ENCODE peak calls at places on chromosomes 6 and 20, in six cellular contexts. B is stomach, J is mammary epithelial cell, I is AG04450, H is left ventricle myocardium inferior, Q is sigmoid colon. D is an unnamed sample.

GRCh38 chr20:40314278-40314677 is 374.8 kb downstream of the MAFB start:
- DNase-seq in J (no peak), H (no peak), I (no peak), Q (no peak), B (no peak), D (no peak)

GRCh38 chr6:24666097-24666615 is 543 bp downstream of the TDP2 start:
- DNase-seq in J (no peak), B (peak), Q (peak), I (no peak), H (peak), D (no peak)

GRCh38 chr6:63224179-63224578 is 12.9 kb downstream of the FKBP1C start:
- DNase-seq in B (no peak), I (no peak), J (no peak), Q (no peak), H (no peak), D (no peak)

GRCh38 chr6:56719310-56719709 is 76.6 kb upstream of the DST start:
- DNase-seq in H (no peak), B (no peak), I (no peak), Q (no peak), J (no peak), D (no peak)

GRCh38 chr6:12066297-12066696 is 54.2 kb downstream of the HIVEP1 start:
- DNase-seq in I (no peak), B (no peak), Q (no peak), J (no peak), H (no peak), D (no peak)

GRCh38 chr6:127180421-127180820 is 62.0 kb downstream of the RSPO3 start:
- DNase-seq in H (no peak), I (no peak), J (no peak), Q (no peak), B (no peak), D (no peak)

GRCh38 chr6:68040312-68040778 is 594.7 kb upstream of the ADGRB3 start:
- DNase-seq in Q (no peak), B (no peak), H (no peak), J (no peak), I (no peak), D (no peak)

GRCh38 chr6:109075934-109076333 is 18.7 kb downstream of the SESN1 start:
- DNase-seq in J (no peak), Q (no peak), I (no peak), H (no peak), B (no peak), D (no peak)

GRCh38 chr6:170344631-170345576 is 38.3 kb downstream of the FAM120B start:
- DNase-seq in J (peak), B (no peak), I (no peak), Q (no peak), H (no peak), D (peak)

GRCh38 chr6:2733324-2733723 is 17.4 kb downstream of the MYLK4 start:
- DNase-seq in B (peak), I (no peak), H (peak), J (no peak), Q (peak), D (no peak)

GRCh38 chr20:33169176-33169794 is 1.3 kb downstream of the BPIFA2 start:
- DNase-seq in H (no peak), J (no peak), I (no peak), Q (no peak), B (no peak), D (no peak)

GRCh38 chr6:50962213-50962759 is 143.6 kb downstream of the TFAP2B start:
- DNase-seq in H (no peak), Q (no peak), J (no peak), I (no peak), B (no peak), D (no peak)
- H3K27ac ChIP-seq in H (no peak), Q (no peak), J (no peak), I (no peak), B (no peak), D (no peak)

GRCh38 chr6:43776799-43777776 is 7.1 kb downstream of the VEGFA start:
- DNase-seq in J (no peak), Q (no peak), I (no peak), B (no peak), H (no peak), D (no peak)
- H3K27ac ChIP-seq in J (no peak), Q (no peak), I (no peak), B (peak), H (peak), D (peak)

GRCh38 chr6:43922423-43923375 is 152.7 kb downstream of the VEGFA start:
- DNase-seq in H (no peak), J (no peak), B (no peak), Q (peak), I (no peak), D (no peak)
- H3K27ac ChIP-seq in H (no peak), J (no peak), B (no peak), Q (no peak), I (no peak), D (peak)

GRCh38 chr6:34246563-34247391 is 2.0 kb downstream of the SMIM29 start:
- DNase-seq in B (no peak), H (no peak), J (no peak), I (no peak), Q (peak), D (no peak)

GRCh38 chr6:34248198-34248726 is 544 bp downstream of the SMIM29 start:
- DNase-seq in B (peak), H (peak), J (peak), I (no peak), Q (peak), D (no peak)

GRCh38 chr6:34248727-34249468 is at the start of gene SMIM29:
- DNase-seq in Q (peak), J (peak), H (peak), I (peak), B (peak), D (peak)

GRCh38 chr6:34246249-34246562 is 2.6 kb downstream of the SMIM29 start:
- DNase-seq in B (no peak), H (no peak), J (no peak), Q (no peak), I (no peak), D (no peak)

DNA sequence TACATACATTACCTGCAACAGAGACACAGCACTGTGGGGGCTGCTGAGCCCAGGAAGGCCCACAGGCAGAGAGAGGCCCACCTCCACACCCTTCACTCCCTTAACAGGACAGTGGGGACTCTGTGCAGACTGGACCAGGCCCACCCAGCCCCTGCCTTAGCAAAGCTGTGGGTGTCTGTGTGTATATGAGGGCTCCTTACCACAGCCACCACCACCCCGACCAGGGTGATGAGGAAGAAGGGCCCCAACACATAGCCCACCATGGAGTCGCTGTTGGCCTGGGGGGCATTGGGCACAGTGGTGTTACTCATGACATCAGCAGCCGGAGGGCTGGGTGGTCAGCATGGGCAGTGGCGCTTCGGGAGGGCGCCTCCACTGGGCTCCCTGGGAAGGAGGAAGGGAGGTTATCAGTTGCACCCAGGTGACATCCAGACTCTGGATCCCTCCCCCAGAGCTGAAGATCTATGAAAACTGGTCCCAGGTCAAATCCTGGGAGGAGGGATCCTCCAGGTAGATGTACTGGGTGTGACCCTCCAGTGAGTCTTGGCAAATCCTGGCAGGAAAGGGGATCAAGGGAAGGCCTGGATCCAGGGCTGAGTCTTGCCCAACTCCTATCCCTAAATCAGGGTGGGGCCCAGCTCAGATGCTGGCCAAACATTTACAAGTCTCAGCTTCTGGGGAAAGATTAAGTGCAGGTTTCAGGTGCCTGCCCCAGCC is 1.2 kb downstream of the SMIM29 start:
- DNase-seq in H (no peak), I (no peak), B (no peak), J (no peak), Q (peak), D (no peak)
- H3K27ac ChIP-seq in H (peak), I (peak), B (peak), J (no peak), Q (peak), D (peak)

DNA sequence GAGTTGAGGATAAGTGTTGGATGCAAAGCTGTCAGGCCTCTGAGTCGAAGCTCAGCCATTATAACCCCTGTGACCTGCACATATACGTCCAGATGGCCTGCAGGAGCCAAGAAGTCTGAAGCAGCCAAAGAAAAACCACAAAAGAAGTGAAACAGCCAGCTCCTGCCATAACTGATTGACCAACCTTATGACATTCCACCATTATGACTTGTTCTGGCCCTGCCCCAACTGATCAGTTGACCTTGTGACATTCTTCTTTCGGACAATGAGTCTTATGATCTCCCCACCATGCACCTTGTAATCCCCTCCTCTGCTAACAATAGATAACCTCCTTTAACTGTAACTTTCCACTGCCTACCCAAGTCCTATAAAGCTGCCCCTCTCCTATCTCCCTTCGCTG is 133.7 kb upstream of the AGPAT4 start:
- DNase-seq in I (peak), Q (no peak), H (no peak), J (peak), B (no peak), D (no peak)
- H3K27ac ChIP-seq in I (peak), Q (no peak), H (no peak), J (peak), B (no peak), D (peak)

D was measured in epithelial cell of prostate.